ENCODE peak calls at places on chromosomes 6 and 20, in five cellular contexts. K, J, I, V and Q are unnamed samples.

GRCh38 chr20:47984437-47984836 is 199.2 kb upstream of the SULF2 start:
- DNase-seq in J (no peak), V (no peak), I (no peak), K (no peak), Q (peak)

GRCh38 chr6:29051680-29052079 is 6.7 kb upstream of the OR2W1 start:
- DNase-seq in I (no peak), J (no peak), V (no peak), K (no peak), Q (no peak)

GRCh38 chr20:18511566-18511965 is 3.8 kb downstream of the SEC23B start:
- DNase-seq in V (no peak), I (no peak), K (no peak), J (peak), Q (no peak)

GRCh38 chr20:4014031-4014474 is 1.3 kb downstream of the RNF24 start:
- DNase-seq in J (peak), I (no peak), K (peak), V (no peak), Q (peak)

GRCh38 chr6:129583864-129584263 is 126.1 kb downstream of the ARHGAP18 start:
- DNase-seq in K (no peak), V (no peak), I (no peak), J (no peak), Q (no peak)

GRCh38 chr20:19120569-19120968 is 91.9 kb upstream of the SLC24A3 start:
- DNase-seq in I (no peak), V (no peak), K (no peak), J (no peak), Q (no peak)

GRCh38 chr6:44272999-44273566 is 2.8 kb downstream of the TMEM151B start:
- DNase-seq in J (no peak), I (no peak), K (no peak), V (no peak), Q (no peak)

GRCh38 chr6:13425270-13425905 is 62.0 kb downstream of the GFOD1 start:
- DNase-seq in I (no peak), V (no peak), J (no peak), K (no peak), Q (no peak)

GRCh38 chr6:111096246-111096645 is 8.9 kb downstream of the SLC16A10 start:
- DNase-seq in I (no peak), J (no peak), V (no peak), K (no peak), Q (no peak)

GRCh38 chr6:143510991-143511891 is at the start of gene FUCA2:
- DNase-seq in J (peak), V (no peak), K (peak), I (peak), Q (peak)

GRCh38 chr20:62495798-62496325 is 20.1 kb upstream of the GATA5 start:
- DNase-seq in J (no peak), I (no peak), V (no peak), K (no peak), Q (no peak)

GRCh38 chr6:37019065-37019450 is 13.6 kb downstream of the FGD2 start:
- DNase-seq in J (no peak), K (no peak), I (no peak), V (no peak), Q (no peak)

GRCh38 chr6:160393966-160394653 is 45.9 kb downstream of the SLC22A3 start:
- DNase-seq in V (no peak), J (no peak), K (no peak), I (no peak), Q (no peak)

GRCh38 chr20:24109008-24109407 is 120.4 kb upstream of the GGTLC1 start:
- DNase-seq in I (no peak), J (no peak), K (no peak), V (no peak), Q (no peak)

GRCh38 chr6:117481926-117482239 is 591 bp upstream of the DCBLD1 start:
- DNase-seq in V (no peak), I (no peak), J (no peak), K (no peak), Q (no peak)

GRCh38 chr6:14118091-14118439 is 493 bp downstream of the CD83 start:
- DNase-seq in V (no peak), I (no peak), K (no peak), J (no peak), Q (no peak)

GRCh38 chr6:157761331-157761921 is 61.6 kb upstream of the SNX9 start:
- DNase-seq in I (no peak), V (no peak), J (no peak), K (peak), Q (peak)

GRCh38 chr6:160767019-160767646 is 65.1 kb downstream of the PLG start:
- DNase-seq in V (peak), K (peak), J (no peak), I (peak), Q (peak)

GRCh38 chr6:41937881-41938574 is 3.6 kb downstream of the CCND3 start:
- DNase-seq in I (no peak), K (no peak), V (no peak), J (peak), Q (no peak)